ENCODE peak calls at places on chromosomes 4 and X, in eight cellular contexts. One of them, this sample, is unnamed.

GRCh38 chr4:26058537-26058936 is 144.5 kb downstream of the SMIM20 start:
- ATAC-seq in activated T-cell treated with anti-CD3 and anti-CD28 coated beads, Interleukin-2, amount 50 U/mL, for 4 hours: peak
- ATAC-seq in pancreas: peak
- ATAC-seq in activated CD4-positive, alpha-beta T cell treated with anti-CD3 and anti-CD28 coated beads for 36 hours: peak
- ATAC-seq in left ventricle myocardium superior: peak
- ATAC-seq in right cardiac atrium: no peak
- ATAC-seq in lung: no peak
- ATAC-seq in activated CD8-positive, alpha-beta T cell treated with anti-CD3 and anti-CD28 coated beads, Interleukin-2, amount 10 ng/mL, durations not matched to agents 7 days and 5 days: no peak
- ATAC-seq in this sample: peak

GRCh38 chr4:157151711-157152110 is 68.8 kb upstream of the GRIA2 start:
- ATAC-seq in lung: no peak
- ATAC-seq in pancreas: no peak
- ATAC-seq in right cardiac atrium: no peak
- ATAC-seq in activated T-cell treated with anti-CD3 and anti-CD28 coated beads, Interleukin-2, amount 50 U/mL, for 4 hours: no peak
- ATAC-seq in activated CD4-positive, alpha-beta T cell treated with anti-CD3 and anti-CD28 coated beads for 36 hours: no peak
- ATAC-seq in activated CD8-positive, alpha-beta T cell treated with anti-CD3 and anti-CD28 coated beads, Interleukin-2, amount 10 ng/mL, durations not matched to agents 7 days and 5 days: no peak
- ATAC-seq in left ventricle myocardium superior: no peak
- ATAC-seq in this sample: no peak

GRCh38 chrX:10567136-10567535 is 53.2 kb downstream of the MID1 start:
- ATAC-seq in activated CD4-positive, alpha-beta T cell treated with anti-CD3 and anti-CD28 coated beads for 36 hours: no peak
- ATAC-seq in right cardiac atrium: no peak
- ATAC-seq in activated T-cell treated with anti-CD3 and anti-CD28 coated beads, Interleukin-2, amount 50 U/mL, for 4 hours: no peak
- ATAC-seq in lung: no peak
- ATAC-seq in pancreas: no peak
- ATAC-seq in left ventricle myocardium superior: no peak
- ATAC-seq in activated CD8-positive, alpha-beta T cell treated with anti-CD3 and anti-CD28 coated beads, Interleukin-2, amount 10 ng/mL, durations not matched to agents 7 days and 5 days: no peak
- ATAC-seq in this sample: no peak

GRCh38 chr4:7978489-7978888 is 38.8 kb upstream of the AFAP1 start:
- ATAC-seq in lung: no peak
- ATAC-seq in activated CD8-positive, alpha-beta T cell treated with anti-CD3 and anti-CD28 coated beads, Interleukin-2, amount 10 ng/mL, durations not matched to agents 7 days and 5 days: no peak
- ATAC-seq in left ventricle myocardium superior: peak
- ATAC-seq in activated CD4-positive, alpha-beta T cell treated with anti-CD3 and anti-CD28 coated beads for 36 hours: no peak
- ATAC-seq in pancreas: no peak
- ATAC-seq in activated T-cell treated with anti-CD3 and anti-CD28 coated beads, Interleukin-2, amount 50 U/mL, for 4 hours: no peak
- ATAC-seq in right cardiac atrium: peak
- ATAC-seq in this sample: no peak

GRCh38 chr4:108540536-108540935 is 79.8 kb upstream of the RPL34 start:
- ATAC-seq in activated CD8-positive, alpha-beta T cell treated with anti-CD3 and anti-CD28 coated beads, Interleukin-2, amount 10 ng/mL, durations not matched to agents 7 days and 5 days: no peak
- ATAC-seq in left ventricle myocardium superior: no peak
- ATAC-seq in activated T-cell treated with anti-CD3 and anti-CD28 coated beads, Interleukin-2, amount 50 U/mL, for 4 hours: no peak
- ATAC-seq in activated CD4-positive, alpha-beta T cell treated with anti-CD3 and anti-CD28 coated beads for 36 hours: peak
- ATAC-seq in right cardiac atrium: no peak
- ATAC-seq in pancreas: no peak
- ATAC-seq in lung: no peak
- ATAC-seq in this sample: no peak

GRCh38 chr4:181949704-181950312 is 293.4 kb upstream of the TENM3 start:
- ATAC-seq in right cardiac atrium: no peak
- ATAC-seq in left ventricle myocardium superior: no peak
- ATAC-seq in activated CD4-positive, alpha-beta T cell treated with anti-CD3 and anti-CD28 coated beads for 36 hours: no peak
- ATAC-seq in activated CD8-positive, alpha-beta T cell treated with anti-CD3 and anti-CD28 coated beads, Interleukin-2, amount 10 ng/mL, durations not matched to agents 7 days and 5 days: no peak
- ATAC-seq in lung: no peak
- ATAC-seq in pancreas: no peak
- ATAC-seq in activated T-cell treated with anti-CD3 and anti-CD28 coated beads, Interleukin-2, amount 50 U/mL, for 4 hours: no peak
- ATAC-seq in this sample: no peak

GRCh38 chr4:89214308-89214707 is 93.3 kb downstream of the GPRIN3 start:
- ATAC-seq in left ventricle myocardium superior: no peak
- ATAC-seq in pancreas: no peak
- ATAC-seq in activated CD4-positive, alpha-beta T cell treated with anti-CD3 and anti-CD28 coated beads for 36 hours: no peak
- ATAC-seq in activated CD8-positive, alpha-beta T cell treated with anti-CD3 and anti-CD28 coated beads, Interleukin-2, amount 10 ng/mL, durations not matched to agents 7 days and 5 days: no peak
- ATAC-seq in right cardiac atrium: no peak
- ATAC-seq in activated T-cell treated with anti-CD3 and anti-CD28 coated beads, Interleukin-2, amount 50 U/mL, for 4 hours: no peak
- ATAC-seq in lung: no peak
- ATAC-seq in this sample: no peak

GRCh38 chrX:49264460-49264859 is at the start of gene FOXP3:
- ATAC-seq in activated T-cell treated with anti-CD3 and anti-CD28 coated beads, Interleukin-2, amount 50 U/mL, for 4 hours: no peak
- ATAC-seq in activated CD8-positive, alpha-beta T cell treated with anti-CD3 and anti-CD28 coated beads, Interleukin-2, amount 10 ng/mL, durations not matched to agents 7 days and 5 days: no peak
- ATAC-seq in activated CD4-positive, alpha-beta T cell treated with anti-CD3 and anti-CD28 coated beads for 36 hours: no peak
- ATAC-seq in left ventricle myocardium superior: no peak
- ATAC-seq in pancreas: no peak
- ATAC-seq in right cardiac atrium: no peak
- ATAC-seq in lung: no peak
- ATAC-seq in this sample: no peak

GRCh38 chr4:62706423-62706822 is 1506.3 kb downstream of the ADGRL3 start:
- ATAC-seq in activated CD8-positive, alpha-beta T cell treated with anti-CD3 and anti-CD28 coated beads, Interleukin-2, amount 10 ng/mL, durations not matched to agents 7 days and 5 days: no peak
- ATAC-seq in pancreas: no peak
- ATAC-seq in activated CD4-positive, alpha-beta T cell treated with anti-CD3 and anti-CD28 coated beads for 36 hours: no peak
- ATAC-seq in right cardiac atrium: no peak
- ATAC-seq in activated T-cell treated with anti-CD3 and anti-CD28 coated beads, Interleukin-2, amount 50 U/mL, for 4 hours: no peak
- ATAC-seq in lung: no peak
- ATAC-seq in left ventricle myocardium superior: no peak
- ATAC-seq in this sample: no peak

GRCh38 chr4:26766142-26766541 is 94.5 kb upstream of the STIM2 start:
- ATAC-seq in activated CD4-positive, alpha-beta T cell treated with anti-CD3 and anti-CD28 coated beads for 36 hours: no peak
- ATAC-seq in activated T-cell treated with anti-CD3 and anti-CD28 coated beads, Interleukin-2, amount 50 U/mL, for 4 hours: no peak
- ATAC-seq in left ventricle myocardium superior: peak
- ATAC-seq in pancreas: no peak
- ATAC-seq in lung: no peak
- ATAC-seq in activated CD8-positive, alpha-beta T cell treated with anti-CD3 and anti-CD28 coated beads, Interleukin-2, amount 10 ng/mL, durations not matched to agents 7 days and 5 days: no peak
- ATAC-seq in right cardiac atrium: peak
- ATAC-seq in this sample: no peak

GRCh38 chr4:135775909-135776308 is 1574.3 kb upstream of the PABPC4L start:
- ATAC-seq in activated T-cell treated with anti-CD3 and anti-CD28 coated beads, Interleukin-2, amount 50 U/mL, for 4 hours: no peak
- ATAC-seq in pancreas: no peak
- ATAC-seq in activated CD8-positive, alpha-beta T cell treated with anti-CD3 and anti-CD28 coated beads, Interleukin-2, amount 10 ng/mL, durations not matched to agents 7 days and 5 days: no peak
- ATAC-seq in left ventricle myocardium superior: no peak
- ATAC-seq in activated CD4-positive, alpha-beta T cell treated with anti-CD3 and anti-CD28 coated beads for 36 hours: no peak
- ATAC-seq in lung: no peak
- ATAC-seq in right cardiac atrium: no peak
- ATAC-seq in this sample: no peak

GRCh38 chrX:103626855-103627254 is 1.9 kb upstream of the TCEAL1 start:
- ATAC-seq in activated CD4-positive, alpha-beta T cell treated with anti-CD3 and anti-CD28 coated beads for 36 hours: peak
- ATAC-seq in right cardiac atrium: no peak
- ATAC-seq in lung: no peak
- ATAC-seq in left ventricle myocardium superior: no peak
- ATAC-seq in pancreas: no peak
- ATAC-seq in activated CD8-positive, alpha-beta T cell treated with anti-CD3 and anti-CD28 coated beads, Interleukin-2, amount 10 ng/mL, durations not matched to agents 7 days and 5 days: no peak
- ATAC-seq in activated T-cell treated with anti-CD3 and anti-CD28 coated beads, Interleukin-2, amount 50 U/mL, for 4 hours: no peak
- ATAC-seq in this sample: no peak

GRCh38 chr4:171812377-171813194 is 618 bp upstream of the GALNTL6 start:
- ATAC-seq in activated T-cell treated with anti-CD3 and anti-CD28 coated beads, Interleukin-2, amount 50 U/mL, for 4 hours: no peak
- ATAC-seq in right cardiac atrium: peak
- ATAC-seq in activated CD4-positive, alpha-beta T cell treated with anti-CD3 and anti-CD28 coated beads for 36 hours: no peak
- ATAC-seq in pancreas: peak
- ATAC-seq in activated CD8-positive, alpha-beta T cell treated with anti-CD3 and anti-CD28 coated beads, Interleukin-2, amount 10 ng/mL, durations not matched to agents 7 days and 5 days: no peak
- ATAC-seq in left ventricle myocardium superior: no peak
- ATAC-seq in lung: no peak
- ATAC-seq in this sample: peak

GRCh38 chrX:153829799-153830631 is at the start of gene PDZD4:
- ATAC-seq in pancreas: peak
- ATAC-seq in activated CD8-positive, alpha-beta T cell treated with anti-CD3 and anti-CD28 coated beads, Interleukin-2, amount 10 ng/mL, durations not matched to agents 7 days and 5 days: peak
- ATAC-seq in right cardiac atrium: peak
- ATAC-seq in activated CD4-positive, alpha-beta T cell treated with anti-CD3 and anti-CD28 coated beads for 36 hours: no peak
- ATAC-seq in activated T-cell treated with anti-CD3 and anti-CD28 coated beads, Interleukin-2, amount 50 U/mL, for 4 hours: peak
- ATAC-seq in left ventricle myocardium superior: peak
- ATAC-seq in lung: no peak
- ATAC-seq in this sample: peak

GRCh38 chrX:48854898-48855297 is 19.5 kb upstream of the PCSK1N start:
- ATAC-seq in lung: no peak
- ATAC-seq in left ventricle myocardium superior: no peak
- ATAC-seq in activated CD8-positive, alpha-beta T cell treated with anti-CD3 and anti-CD28 coated beads, Interleukin-2, amount 10 ng/mL, durations not matched to agents 7 days and 5 days: no peak
- ATAC-seq in activated CD4-positive, alpha-beta T cell treated with anti-CD3 and anti-CD28 coated beads for 36 hours: no peak
- ATAC-seq in pancreas: no peak
- ATAC-seq in right cardiac atrium: no peak
- ATAC-seq in activated T-cell treated with anti-CD3 and anti-CD28 coated beads, Interleukin-2, amount 50 U/mL, for 4 hours: no peak
- ATAC-seq in this sample: no peak

GRCh38 chr4:7531640-7531994 is 96.9 kb upstream of the PSAPL1 start:
- ATAC-seq in lung: no peak
- ATAC-seq in pancreas: no peak
- ATAC-seq in right cardiac atrium: no peak
- ATAC-seq in left ventricle myocardium superior: no peak
- ATAC-seq in activated CD8-positive, alpha-beta T cell treated with anti-CD3 and anti-CD28 coated beads, Interleukin-2, amount 10 ng/mL, durations not matched to agents 7 days and 5 days: no peak
- ATAC-seq in activated CD4-positive, alpha-beta T cell treated with anti-CD3 and anti-CD28 coated beads for 36 hours: no peak
- ATAC-seq in activated T-cell treated with anti-CD3 and anti-CD28 coated beads, Interleukin-2, amount 50 U/mL, for 4 hours: no peak
- ATAC-seq in this sample: no peak

GRCh38 chrX:129600981-129601424 is 53.8 kb downstream of the APLN start:
- ATAC-seq in activated CD8-positive, alpha-beta T cell treated with anti-CD3 and anti-CD28 coated beads, Interleukin-2, amount 10 ng/mL, durations not matched to agents 7 days and 5 days: no peak
- ATAC-seq in pancreas: no peak
- ATAC-seq in lung: no peak
- ATAC-seq in activated CD4-positive, alpha-beta T cell treated with anti-CD3 and anti-CD28 coated beads for 36 hours: no peak
- ATAC-seq in activated T-cell treated with anti-CD3 and anti-CD28 coated beads, Interleukin-2, amount 50 U/mL, for 4 hours: no peak
- ATAC-seq in left ventricle myocardium superior: peak
- ATAC-seq in right cardiac atrium: peak
- ATAC-seq in this sample: peak

GRCh38 chr4:86909945-86910344 is 17.7 kb upstream of the C4orf36 start:
- ATAC-seq in activated CD4-positive, alpha-beta T cell treated with anti-CD3 and anti-CD28 coated beads for 36 hours: no peak
- ATAC-seq in left ventricle myocardium superior: peak
- ATAC-seq in activated T-cell treated with anti-CD3 and anti-CD28 coated beads, Interleukin-2, amount 50 U/mL, for 4 hours: no peak
- ATAC-seq in activated CD8-positive, alpha-beta T cell treated with anti-CD3 and anti-CD28 coated beads, Interleukin-2, amount 10 ng/mL, durations not matched to agents 7 days and 5 days: no peak
- ATAC-seq in pancreas: no peak
- ATAC-seq in lung: no peak
- ATAC-seq in right cardiac atrium: no peak
- ATAC-seq in this sample: no peak

GRCh38 chrX:3094261-3094660 is 53.0 kb downstream of the ARSF start:
- ATAC-seq in lung: no peak
- ATAC-seq in activated CD8-positive, alpha-beta T cell treated with anti-CD3 and anti-CD28 coated beads, Interleukin-2, amount 10 ng/mL, durations not matched to agents 7 days and 5 days: no peak
- ATAC-seq in activated CD4-positive, alpha-beta T cell treated with anti-CD3 and anti-CD28 coated beads for 36 hours: no peak
- ATAC-seq in right cardiac atrium: no peak
- ATAC-seq in pancreas: no peak
- ATAC-seq in left ventricle myocardium superior: no peak
- ATAC-seq in activated T-cell treated with anti-CD3 and anti-CD28 coated beads, Interleukin-2, amount 50 U/mL, for 4 hours: no peak
- ATAC-seq in this sample: no peak

GRCh38 chrX:40151211-40152172 is 53.7 kb upstream of the BCOR start:
- ATAC-seq in right cardiac atrium: no peak
- ATAC-seq in activated T-cell treated with anti-CD3 and anti-CD28 coated beads, Interleukin-2, amount 50 U/mL, for 4 hours: no peak
- ATAC-seq in activated CD4-positive, alpha-beta T cell treated with anti-CD3 and anti-CD28 coated beads for 36 hours: no peak
- ATAC-seq in left ventricle myocardium superior: no peak
- ATAC-seq in activated CD8-positive, alpha-beta T cell treated with anti-CD3 and anti-CD28 coated beads, Interleukin-2, amount 10 ng/mL, durations not matched to agents 7 days and 5 days: no peak
- ATAC-seq in pancreas: no peak
- ATAC-seq in lung: no peak
- ATAC-seq in this sample: no peak

GRCh38 chr4:124523816-124524215 is 188.7 kb downstream of the ANKRD50 start:
- ATAC-seq in lung: no peak
- ATAC-seq in activated T-cell treated with anti-CD3 and anti-CD28 coated beads, Interleukin-2, amount 50 U/mL, for 4 hours: no peak
- ATAC-seq in left ventricle myocardium superior: no peak
- ATAC-seq in activated CD8-positive, alpha-beta T cell treated with anti-CD3 and anti-CD28 coated beads, Interleukin-2, amount 10 ng/mL, durations not matched to agents 7 days and 5 days: no peak
- ATAC-seq in pancreas: no peak
- ATAC-seq in activated CD4-positive, alpha-beta T cell treated with anti-CD3 and anti-CD28 coated beads for 36 hours: no peak
- ATAC-seq in right cardiac atrium: no peak
- ATAC-seq in this sample: no peak

GRCh38 chrX:154775611-154776349 is 13.1 kb downstream of the DKC1 start:
- ATAC-seq in lung: peak
- ATAC-seq in right cardiac atrium: peak
- ATAC-seq in activated CD4-positive, alpha-beta T cell treated with anti-CD3 and anti-CD28 coated beads for 36 hours: peak
- ATAC-seq in activated CD8-positive, alpha-beta T cell treated with anti-CD3 and anti-CD28 coated beads, Interleukin-2, amount 10 ng/mL, durations not matched to agents 7 days and 5 days: no peak
- ATAC-seq in left ventricle myocardium superior: peak
- ATAC-seq in activated T-cell treated with anti-CD3 and anti-CD28 coated beads, Interleukin-2, amount 50 U/mL, for 4 hours: peak
- ATAC-seq in pancreas: no peak
- ATAC-seq in this sample: peak

GRCh38 chr4:147839651-147840050 is 107.8 kb downstream of the ARHGAP10 start:
- ATAC-seq in left ventricle myocardium superior: no peak
- ATAC-seq in activated CD4-positive, alpha-beta T cell treated with anti-CD3 and anti-CD28 coated beads for 36 hours: no peak
- ATAC-seq in activated CD8-positive, alpha-beta T cell treated with anti-CD3 and anti-CD28 coated beads, Interleukin-2, amount 10 ng/mL, durations not matched to agents 7 days and 5 days: no peak
- ATAC-seq in lung: no peak
- ATAC-seq in activated T-cell treated with anti-CD3 and anti-CD28 coated beads, Interleukin-2, amount 50 U/mL, for 4 hours: no peak
- ATAC-seq in right cardiac atrium: no peak
- ATAC-seq in pancreas: no peak
- ATAC-seq in this sample: no peak

GRCh38 chr4:163649557-163650091 is 155.1 kb downstream of the TMA16 start:
- ATAC-seq in left ventricle myocardium superior: no peak
- ATAC-seq in pancreas: no peak
- ATAC-seq in activated T-cell treated with anti-CD3 and anti-CD28 coated beads, Interleukin-2, amount 50 U/mL, for 4 hours: no peak
- ATAC-seq in activated CD8-positive, alpha-beta T cell treated with anti-CD3 and anti-CD28 coated beads, Interleukin-2, amount 10 ng/mL, durations not matched to agents 7 days and 5 days: no peak
- ATAC-seq in activated CD4-positive, alpha-beta T cell treated with anti-CD3 and anti-CD28 coated beads for 36 hours: no peak
- ATAC-seq in right cardiac atrium: no peak
- ATAC-seq in lung: no peak
- ATAC-seq in this sample: no peak

GRCh38 chr4:118754890-118755289 is 69.7 kb downstream of the METTL14 start:
- ATAC-seq in right cardiac atrium: no peak
- ATAC-seq in left ventricle myocardium superior: peak
- ATAC-seq in activated CD8-positive, alpha-beta T cell treated with anti-CD3 and anti-CD28 coated beads, Interleukin-2, amount 10 ng/mL, durations not matched to agents 7 days and 5 days: no peak
- ATAC-seq in lung: no peak
- ATAC-seq in pancreas: no peak
- ATAC-seq in activated CD4-positive, alpha-beta T cell treated with anti-CD3 and anti-CD28 coated beads for 36 hours: no peak
- ATAC-seq in activated T-cell treated with anti-CD3 and anti-CD28 coated beads, Interleukin-2, amount 50 U/mL, for 4 hours: no peak
- ATAC-seq in this sample: no peak

GRCh38 chrX:3638280-3638873 is 75.1 kb downstream of the PRKX start:
- ATAC-seq in right cardiac atrium: no peak
- ATAC-seq in pancreas: peak
- ATAC-seq in left ventricle myocardium superior: no peak
- ATAC-seq in lung: no peak
- ATAC-seq in activated CD8-positive, alpha-beta T cell treated with anti-CD3 and anti-CD28 coated beads, Interleukin-2, amount 10 ng/mL, durations not matched to agents 7 days and 5 days: no peak
- ATAC-seq in activated CD4-positive, alpha-beta T cell treated with anti-CD3 and anti-CD28 coated beads for 36 hours: no peak
- ATAC-seq in activated T-cell treated with anti-CD3 and anti-CD28 coated beads, Interleukin-2, amount 50 U/mL, for 4 hours: no peak
- ATAC-seq in this sample: peak

GRCh38 chr4:108596389-108596788 is 24.0 kb upstream of the RPL34 start:
- ATAC-seq in right cardiac atrium: no peak
- ATAC-seq in left ventricle myocardium superior: no peak
- ATAC-seq in lung: no peak
- ATAC-seq in activated CD8-positive, alpha-beta T cell treated with anti-CD3 and anti-CD28 coated beads, Interleukin-2, amount 10 ng/mL, durations not matched to agents 7 days and 5 days: no peak
- ATAC-seq in pancreas: no peak
- ATAC-seq in activated CD4-positive, alpha-beta T cell treated with anti-CD3 and anti-CD28 coated beads for 36 hours: no peak
- ATAC-seq in activated T-cell treated with anti-CD3 and anti-CD28 coated beads, Interleukin-2, amount 50 U/mL, for 4 hours: no peak
- ATAC-seq in this sample: no peak

GRCh38 chr4:10093801-10094552 is 22.6 kb downstream of the WDR1 start:
- ATAC-seq in lung: peak
- ATAC-seq in right cardiac atrium: peak
- ATAC-seq in activated CD4-positive, alpha-beta T cell treated with anti-CD3 and anti-CD28 coated beads for 36 hours: peak
- ATAC-seq in pancreas: no peak
- ATAC-seq in activated T-cell treated with anti-CD3 and anti-CD28 coated beads, Interleukin-2, amount 50 U/mL, for 4 hours: no peak
- ATAC-seq in left ventricle myocardium superior: peak
- ATAC-seq in activated CD8-positive, alpha-beta T cell treated with anti-CD3 and anti-CD28 coated beads, Interleukin-2, amount 10 ng/mL, durations not matched to agents 7 days and 5 days: peak
- ATAC-seq in this sample: no peak

GRCh38 chr4:42768125-42768748 is 111.3 kb upstream of the ATP8A1 start:
- ATAC-seq in activated T-cell treated with anti-CD3 and anti-CD28 coated beads, Interleukin-2, amount 50 U/mL, for 4 hours: no peak
- ATAC-seq in pancreas: no peak
- ATAC-seq in left ventricle myocardium superior: no peak
- ATAC-seq in right cardiac atrium: no peak
- ATAC-seq in lung: no peak
- ATAC-seq in activated CD4-positive, alpha-beta T cell treated with anti-CD3 and anti-CD28 coated beads for 36 hours: no peak
- ATAC-seq in activated CD8-positive, alpha-beta T cell treated with anti-CD3 and anti-CD28 coated beads, Interleukin-2, amount 10 ng/mL, durations not matched to agents 7 days and 5 days: no peak
- ATAC-seq in this sample: no peak

GRCh38 chr4:168257663-168258235 is 60.8 kb downstream of the DDX60 start:
- ATAC-seq in pancreas: no peak
- ATAC-seq in activated CD4-positive, alpha-beta T cell treated with anti-CD3 and anti-CD28 coated beads for 36 hours: no peak
- ATAC-seq in lung: no peak
- ATAC-seq in right cardiac atrium: peak
- ATAC-seq in activated T-cell treated with anti-CD3 and anti-CD28 coated beads, Interleukin-2, amount 50 U/mL, for 4 hours: no peak
- ATAC-seq in left ventricle myocardium superior: peak
- ATAC-seq in activated CD8-positive, alpha-beta T cell treated with anti-CD3 and anti-CD28 coated beads, Interleukin-2, amount 10 ng/mL, durations not matched to agents 7 days and 5 days: no peak
- ATAC-seq in this sample: no peak

GRCh38 chr4:126647320-126647719 is 985.4 kb upstream of the INTU start:
- ATAC-seq in pancreas: no peak
- ATAC-seq in activated CD8-positive, alpha-beta T cell treated with anti-CD3 and anti-CD28 coated beads, Interleukin-2, amount 10 ng/mL, durations not matched to agents 7 days and 5 days: no peak
- ATAC-seq in activated T-cell treated with anti-CD3 and anti-CD28 coated beads, Interleukin-2, amount 50 U/mL, for 4 hours: no peak
- ATAC-seq in activated CD4-positive, alpha-beta T cell treated with anti-CD3 and anti-CD28 coated beads for 36 hours: no peak
- ATAC-seq in lung: no peak
- ATAC-seq in right cardiac atrium: no peak
- ATAC-seq in left ventricle myocardium superior: no peak
- ATAC-seq in this sample: no peak

This sample was measured in SK-N-SH treated with all-trans-retinoic acid at 6 μM for 48 hours.